ENCODE peak calls at places on chromosomes 12 and 14, in four cellular contexts. F, M, P and Q are unnamed samples.

GRCh38 chr14:36857842-36858445 is 196.3 kb downstream of the PAX9 start:
- DNase-seq in F (no peak), M (no peak), P (no peak), Q (no peak)

GRCh38 chr12:110776410-110776809 is 33.7 kb upstream of the PPP1CC start:
- DNase-seq in F (no peak), M (no peak), P (no peak), Q (no peak)

GRCh38 chr14:58298477-58298879 is at the start of gene ARID4A:
- DNase-seq in F (no peak), M (peak), P (no peak), Q (no peak)

GRCh38 chr14:50026396-50026795 is 90.0 kb downstream of the VCPKMT start:
- DNase-seq in F (no peak), M (no peak), P (no peak), Q (no peak)

GRCh38 chr14:101217972-101218371 is 314.4 kb upstream of the RTL1 start:
- DNase-seq in F (no peak), M (no peak), P (no peak), Q (no peak)

GRCh38 chr14:62179367-62180018 is 417.3 kb downstream of the SNAPC1 start:
- DNase-seq in F (peak), M (peak), P (peak), Q (peak)

GRCh38 chr12:57063991-57064725 is 14.2 kb upstream of the MYO1A start:
- DNase-seq in F (no peak), M (no peak), P (no peak), Q (no peak)

GRCh38 chr12:96392397-96392796 is 7.8 kb downstream of the CDK17 start:
- DNase-seq in F (peak), M (no peak), P (no peak), Q (no peak)

GRCh38 chr12:34347367-34347766 is 325.1 kb downstream of the ALG10 start:
- DNase-seq in F (no peak), M (no peak), P (peak), Q (no peak)

GRCh38 chr14:22131749-22132476 is 457.1 kb downstream of the DAD1 start:
- DNase-seq in F (peak), M (peak), P (peak), Q (no peak)

GRCh38 chr14:25042362-25043299 is 7.3 kb downstream of the STXBP6 start:
- DNase-seq in F (peak), M (no peak), P (peak), Q (peak)

GRCh38 chr14:90288646-90289355 is 32.4 kb downstream of the PSMC1 start:
- DNase-seq in F (no peak), M (peak), P (no peak), Q (no peak)

GRCh38 chr14:60648169-60648933 is 926 bp downstream of the SIX1 start:
- DNase-seq in F (peak), M (no peak), P (no peak), Q (no peak)

GRCh38 chr14:97603201-97603600 is 806.0 kb downstream of the VRK1 start:
- DNase-seq in F (no peak), M (no peak), P (no peak), Q (no peak)

GRCh38 chr12:113044516-113044915 is 12.0 kb upstream of the DTX1 start:
- DNase-seq in F (no peak), M (no peak), P (no peak), Q (no peak)

GRCh38 chr12:66550626-66551025 is 128.2 kb downstream of the GRIP1 start:
- DNase-seq in F (peak), M (no peak), P (no peak), Q (no peak)

GRCh38 chr12:16229676-16230075 is 47.8 kb downstream of the SLC15A5 start:
- DNase-seq in F (no peak), M (no peak), P (no peak), Q (no peak)

GRCh38 chr12:122395319-122395718 is 27.1 kb downstream of the CLIP1 start:
- DNase-seq in F (peak), M (no peak), P (no peak), Q (no peak)

GRCh38 chr14:51342226-51342625 is 102.2 kb downstream of the TMX1 start:
- DNase-seq in F (peak), M (no peak), P (no peak), Q (no peak)

GRCh38 chr12:51763743-51764142 is 84.8 kb downstream of the FIGNL2 start:
- DNase-seq in F (no peak), M (no peak), P (no peak), Q (no peak)

GRCh38 chr12:91690521-91690920 is 455.1 kb downstream of the BTG1 start:
- DNase-seq in F (no peak), M (no peak), P (no peak), Q (no peak)

GRCh38 chr14:100019156-100019882 is 45.9 kb upstream of the EVL start:
- DNase-seq in F (no peak), M (no peak), P (peak), Q (no peak)

GRCh38 chr12:92759634-92760268 is 57.0 kb downstream of the PLEKHG7 start:
- DNase-seq in F (peak), M (no peak), P (no peak), Q (no peak)

GRCh38 chr14:61462566-61463195 is 141.3 kb downstream of the PRKCH start:
- DNase-seq in F (peak), M (no peak), P (no peak), Q (peak)

GRCh38 chr14:74248036-74248435 is 8.8 kb downstream of the VSX2 start:
- DNase-seq in F (no peak), M (no peak), P (no peak), Q (no peak)

GRCh38 chr14:104004849-104005248 is 62.5 kb upstream of the RD3L start:
- DNase-seq in F (no peak), M (no peak), P (no peak), Q (no peak)

GRCh38 chr14:35213143-35213788 is 78.9 kb upstream of the PSMA6 start:
- DNase-seq in F (no peak), M (peak), P (no peak), Q (no peak)

GRCh38 chr12:77062846-77063461 is 2.4 kb downstream of the E2F7 start:
- DNase-seq in F (peak), M (no peak), P (no peak), Q (no peak)

GRCh38 chr12:93886533-93887511 is 209.6 kb downstream of the CRADD start:
- DNase-seq in F (peak), M (no peak), P (peak), Q (no peak)

GRCh38 chr14:95268350-95268749 is 51.4 kb downstream of the CLMN start:
- DNase-seq in F (no peak), M (no peak), P (no peak), Q (no peak)

GRCh38 chr12:17372508-17372907 is 717.5 kb downstream of the RERGL start:
- DNase-seq in F (no peak), M (no peak), P (no peak), Q (no peak)